ENCODE peak calls at places on chromosomes 6 and 20, in six cellular contexts. Y, P, O, V, J and E are unnamed samples.

GRCh38 chr6:95293257-95293656 is 284.1 kb upstream of the MANEA start:
- DNase-seq in Y (no peak), P (no peak), O (no peak), V (no peak), J (no peak), E (no peak)

GRCh38 chr6:169702640-169703246 is 817 bp downstream of the C6orf120 start:
- DNase-seq in Y (no peak), P (no peak), O (no peak), V (no peak), J (peak; percentile 6), E (no peak)

GRCh38 chr6:92708270-92708669 is 711.1 kb downstream of the EPHA7 start:
- DNase-seq in Y (no peak), P (no peak), O (no peak), V (no peak), J (no peak), E (no peak)

GRCh38 chr6:27867941-27868705 is 44.1 kb downstream of the OR2B2 start:
- DNase-seq in Y (no peak), P (no peak), O (no peak), V (no peak), J (no peak), E (no peak)

GRCh38 chr6:170020041-170020583 is 268.7 kb downstream of the ERMARD start:
- DNase-seq in Y (peak; percentile 33), P (no peak), O (no peak), V (no peak), J (no peak), E (no peak)

GRCh38 chr6:19638931-19639330 is 198.2 kb upstream of the ID4 start:
- DNase-seq in Y (no peak), P (no peak), O (no peak), V (no peak), J (no peak), E (no peak)

GRCh38 chr20:62366370-62367135 is 559 bp downstream of the LAMA5 start:
- DNase-seq in Y (no peak), P (no peak), O (peak; percentile 85), V (no peak), J (no peak), E (no peak)

GRCh38 chr6:144295981-144296767 is 11.0 kb downstream of the UTRN start:
- DNase-seq in Y (no peak), P (no peak), O (no peak), V (no peak), J (no peak), E (no peak)

GRCh38 chr6:41922154-41922553 is 855 bp downstream of the BYSL start:
- DNase-seq in Y (no peak), P (no peak), O (no peak), V (no peak), J (no peak), E (no peak)

GRCh38 chr20:50868509-50869495 is 62.4 kb downstream of the ADNP start:
- DNase-seq in Y (no peak), P (no peak), O (no peak), V (no peak), J (no peak), E (no peak)

GRCh38 chr6:144055121-144055931 is 40.0 kb downstream of the SF3B5 start:
- DNase-seq in Y (no peak), P (no peak), O (no peak), V (no peak), J (no peak), E (no peak)

GRCh38 chr6:135182120-135182992 is 1.2 kb downstream of the MYB start:
- DNase-seq in Y (peak; percentile 53), P (no peak), O (no peak), V (no peak), J (peak; percentile 9), E (no peak)

GRCh38 chr20:15143478-15143877 is 806.1 kb upstream of the FLRT3 start:
- DNase-seq in Y (no peak), P (no peak), O (no peak), V (no peak), J (no peak), E (no peak)

GRCh38 chr6:56510984-56511531 is 131.6 kb downstream of the DST start:
- DNase-seq in Y (no peak), P (no peak), O (no peak), V (no peak), J (no peak), E (no peak)

GRCh38 chr6:81806793-81807565 is 54.5 kb upstream of the TENT5A start:
- DNase-seq in Y (no peak), P (no peak), O (no peak), V (no peak), J (no peak), E (no peak)

GRCh38 chr6:146990284-146990683 is 213.9 kb upstream of the STXBP5 start:
- DNase-seq in Y (no peak), P (no peak), O (no peak), V (peak; percentile 12), J (no peak), E (no peak)

GRCh38 chr6:161462148-161462547 is 188.3 kb upstream of the AGPAT4 start:
- DNase-seq in Y (no peak), P (no peak), O (no peak), V (no peak), J (no peak), E (no peak)

GRCh38 chr20:7637184-7637583 is 303.1 kb downstream of the HAO1 start:
- DNase-seq in Y (no peak), P (no peak), O (no peak), V (no peak), J (no peak), E (no peak)

GRCh38 chr6:158923801-158924498 is 76.1 kb downstream of the RSPH3 start:
- DNase-seq in Y (no peak), P (no peak), O (no peak), V (no peak), J (no peak), E (peak; percentile 21)

GRCh38 chr6:83867527-83868161 is 8.2 kb downstream of the CYB5R4 start:
- DNase-seq in Y (no peak), P (peak; percentile 88), O (peak; percentile 69), V (no peak), J (peak; percentile 3), E (no peak)

GRCh38 chr6:2751871-2752270 is 1.1 kb upstream of the MYLK4 start:
- DNase-seq in Y (no peak), P (no peak), O (no peak), V (no peak), J (no peak), E (no peak)

GRCh38 chr6:164098857-164099534 is 684.5 kb downstream of the QKI start:
- DNase-seq in Y (no peak), P (no peak), O (no peak), V (no peak), J (no peak), E (no peak)

GRCh38 chr6:138455746-138456392 is 43.4 kb downstream of the NHSL1 start:
- DNase-seq in Y (no peak), P (no peak), O (no peak), V (no peak), J (no peak), E (no peak)

GRCh38 chr6:137549106-137549505 is 54.9 kb upstream of the OLIG3 start:
- DNase-seq in Y (no peak), P (no peak), O (no peak), V (no peak), J (no peak), E (no peak)

GRCh38 chr6:25774120-25774730 is 19.7 kb downstream of the SLC17A4 start:
- DNase-seq in Y (no peak), P (no peak), O (no peak), V (no peak), J (no peak), E (no peak)

GRCh38 chr20:10447028-10447427 is 11.9 kb downstream of the SLX4IP start:
- DNase-seq in Y (no peak), P (peak; percentile 57), O (no peak), V (no peak), J (no peak), E (no peak)

GRCh38 chr6:74733830-74734591 is 471.8 kb downstream of the COL12A1 start:
- DNase-seq in Y (no peak), P (peak; percentile 12), O (no peak), V (no peak), J (no peak), E (no peak)

GRCh38 chr6:43488667-43489276 is 11.4 kb downstream of the TJAP1 start:
- DNase-seq in Y (no peak), P (no peak), O (no peak), V (no peak), J (no peak), E (no peak)

GRCh38 chr6:4313044-4313686 is 177.8 kb upstream of the ECI2 start:
- DNase-seq in Y (no peak), P (peak; percentile 62), O (peak; percentile 76), V (no peak), J (no peak), E (peak; percentile 89)

GRCh38 chr20:1802385-1803215 is 92.6 kb upstream of the SIRPA start:
- DNase-seq in Y (peak; percentile 58), P (no peak), O (peak; percentile 73), V (peak; percentile 88), J (peak; percentile 64), E (peak; percentile 84)

GRCh38 chr6:157789861-157790260 is 33.2 kb upstream of the SNX9 start:
- DNase-seq in Y (no peak), P (no peak), O (no peak), V (no peak), J (no peak), E (no peak)
- TF ChIP-seq CTCF in Y (no peak), P (no peak), O (no peak), V (no peak), J (no peak), E (no peak)

DNA sequence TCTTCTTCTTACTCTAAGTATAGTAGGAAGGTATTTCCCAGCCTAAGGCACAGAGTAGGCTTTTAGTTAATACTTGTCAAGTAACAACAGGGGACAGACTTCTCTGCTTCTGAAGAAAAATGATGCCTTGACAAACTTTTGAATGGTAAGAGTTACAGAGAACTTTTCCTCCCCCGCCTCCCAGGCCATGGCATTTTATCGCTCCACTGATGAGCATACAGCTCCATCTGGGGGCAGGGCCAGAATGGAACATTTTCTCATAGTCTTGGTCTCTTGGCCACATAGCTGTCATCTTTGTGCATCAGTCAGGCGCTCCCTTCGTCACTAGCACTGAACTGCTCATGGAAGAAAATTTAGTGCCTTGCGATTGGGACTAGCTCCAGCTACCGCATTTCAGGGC is 1066.8 kb upstream of the CITED2 start:
- DNase-seq in Y (no peak), P (no peak), O (peak; percentile 67), V (peak; percentile 3), J (peak; percentile 49), E (no peak)
- TF ChIP-seq CTCF in Y (no peak), P (peak; percentile 19), O (peak; percentile 31), V (peak; percentile 28), J (peak; percentile 71), E (peak; percentile 57)

DNA sequence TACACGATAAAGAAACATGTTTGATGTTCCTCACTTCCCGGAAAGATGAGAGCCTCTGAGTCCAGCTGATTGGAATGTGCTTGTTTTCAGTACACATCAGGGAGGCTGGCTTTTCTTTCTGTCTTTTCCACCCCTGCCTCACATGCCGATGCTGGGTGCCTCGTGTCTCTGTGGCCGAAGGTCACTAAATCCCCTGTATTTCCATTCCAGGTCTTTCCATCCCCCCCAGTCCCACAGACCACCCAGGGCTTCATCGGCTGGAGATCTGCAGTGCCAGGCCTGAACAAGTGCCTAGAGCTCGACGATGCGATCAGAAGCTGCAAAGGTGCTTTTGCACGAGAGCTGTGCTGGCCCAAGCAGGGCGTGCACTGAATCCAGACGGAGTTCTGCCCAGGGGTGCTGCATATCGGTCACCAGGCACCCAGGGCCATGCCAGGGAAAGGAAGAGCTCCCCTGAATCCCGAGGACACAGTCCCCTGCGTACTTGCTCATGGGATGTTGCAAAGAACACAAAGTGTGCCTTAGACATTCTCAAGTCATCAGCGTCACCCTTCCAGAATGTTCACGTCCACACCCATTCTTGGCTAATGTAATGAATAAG is 67.9 kb downstream of the ANKRD60 start:
- DNase-seq in Y (no peak), P (no peak), O (no peak), V (no peak), J (no peak), E (no peak)
- TF ChIP-seq CTCF in Y (no peak), P (no peak), O (no peak), V (no peak), J (no peak), E (no peak)

GRCh38 chr20:56343861-56344381 is 14.9 kb upstream of the FAM210B start:
- DNase-seq in Y (no peak), P (no peak), O (no peak), V (no peak), J (peak; percentile 79), E (peak; percentile 84)
- TF ChIP-seq CTCF in Y (peak; percentile 29), P (peak; percentile 79), O (peak; percentile 21), V (peak; percentile 74), J (peak; percentile 90), E (peak; percentile 66)